ENCODE peak calls at places on chromosomes 2 and 18, in seven cellular contexts. M, S, H, Z, U, A and K are unnamed samples. For H3K4me1, the result is how much of the 10 kb centered on the place peaks cover.

GRCh38 chr2:233929352-233929843 is 12.2 kb downstream of the TRPM8 start:
- DNase-seq in M (no peak), S (no peak), H (no peak), Z (no peak), U (no peak), A (peak), K (no peak)

GRCh38 chr2:207676827-207677354 is 34.5 kb upstream of the CCNYL1 start:
- DNase-seq in M (no peak), S (peak), H (no peak), Z (no peak), U (no peak), A (peak), K (no peak)

GRCh38 chr2:9228088-9228751 is 21.6 kb downstream of the ASAP2 start:
- DNase-seq in M (no peak), S (peak), H (no peak), Z (no peak), U (no peak), A (no peak), K (no peak)

GRCh38 chr2:34241905-34242740 is 643.0 kb upstream of the FAM98A start:
- DNase-seq in M (no peak), S (no peak), H (no peak), Z (no peak), U (no peak), A (no peak), K (no peak)

GRCh38 chr2:215535125-215535668 is 99.3 kb upstream of the FN1 start:
- DNase-seq in M (no peak), S (no peak), H (no peak), Z (no peak), U (no peak), A (no peak), K (no peak)

GRCh38 chr18:80105369-80106167 is 3.5 kb upstream of the ADNP2 start:
- DNase-seq in M (no peak), S (no peak), H (no peak), Z (no peak), U (no peak), A (no peak), K (no peak)

GRCh38 chr2:158772306-158773078 is 22.6 kb upstream of the DAPL1 start:
- DNase-seq in M (no peak), S (no peak), H (no peak), Z (no peak), U (no peak), A (no peak), K (no peak)

GRCh38 chr2:171651667-171652410 is 35.4 kb upstream of the DYNC1I2 start:
- DNase-seq in M (no peak), S (no peak), H (no peak), Z (no peak), U (no peak), A (no peak), K (no peak)

GRCh38 chr18:51668101-51668500 is 470.6 kb upstream of the MEX3C start:
- DNase-seq in M (no peak), S (peak), H (peak), Z (no peak), U (no peak), A (peak), K (no peak)

GRCh38 chr2:216665717-216666116 is 29.6 kb downstream of the IGFBP5 start:
- DNase-seq in M (no peak), S (no peak), H (no peak), Z (no peak), U (peak), A (no peak), K (no peak)

GRCh38 chr18:3540805-3541548 is 91.0 kb downstream of the TGIF1 start:
- DNase-seq in M (no peak), S (no peak), H (no peak), Z (no peak), U (no peak), A (no peak), K (no peak)

GRCh38 chr2:60974652-60975051 is 42.9 kb upstream of the PEX13 start:
- DNase-seq in M (no peak), S (no peak), H (no peak), Z (no peak), U (no peak), A (no peak), K (no peak)

GRCh38 chr2:173431191-173431590 is 76.5 kb downstream of the CDCA7 start:
- DNase-seq in M (no peak), S (no peak), H (no peak), Z (no peak), U (no peak), A (no peak), K (no peak)

GRCh38 chr2:241274127-241274526 is 41.3 kb downstream of the HDLBP start:
- DNase-seq in M (no peak), S (no peak), H (no peak), Z (no peak), U (no peak), A (no peak), K (no peak)

GRCh38 chr2:158969717-158970521 is 1.5 kb downstream of the TANC1 start:
- DNase-seq in M (peak), S (peak), H (peak), Z (no peak), U (peak), A (no peak), K (no peak)

GRCh38 chr2:55048514-55048924 is 1.7 kb downstream of the RTN4 start:
- DNase-seq in M (peak), S (peak), H (peak), Z (no peak), U (no peak), A (no peak), K (no peak)

GRCh38 chr2:233082934-233083755 is 23.0 kb downstream of the INPP5D start:
- DNase-seq in M (no peak), S (no peak), H (no peak), Z (no peak), U (no peak), A (no peak), K (peak)

GRCh38 chr2:72759755-72760154 is 66.1 kb downstream of the EXOC6B start:
- DNase-seq in M (no peak), S (no peak), H (no peak), Z (no peak), U (no peak), A (no peak), K (no peak)

GRCh38 chr2:240412211-240412830 is 23.1 kb upstream of the GPC1 start:
- DNase-seq in M (peak), S (no peak), H (no peak), Z (no peak), U (peak), A (no peak), K (no peak)

GRCh38 chr2:25237764-25238163 is 69.4 kb upstream of the POMC start:
- DNase-seq in M (no peak), S (no peak), H (no peak), Z (no peak), U (no peak), A (no peak), K (no peak)

GRCh38 chr2:86807462-86808275 is 17.0 kb upstream of the CD8A start:
- DNase-seq in M (peak), S (no peak), H (no peak), Z (no peak), U (peak), A (peak), K (no peak)

GRCh38 chr2:127615511-127616166 is 30.3 kb upstream of the GPR17 start:
- DNase-seq in M (no peak), S (no peak), H (no peak), Z (no peak), U (no peak), A (no peak), K (no peak)

GRCh38 chr18:63161032-63161727 is 158.4 kb downstream of the BCL2 start:
- DNase-seq in M (no peak), S (no peak), H (no peak), Z (no peak), U (no peak), A (no peak), K (no peak)

GRCh38 chr18:72208920-72209676 is 335.0 kb downstream of the CBLN2 start:
- DNase-seq in M (no peak), S (no peak), H (no peak), Z (no peak), U (no peak), A (no peak), K (no peak)

GRCh38 chr2:201257381-201257940 is 2.9 kb upstream of the CASP8 start:
- DNase-seq in M (no peak), S (peak), H (peak), Z (peak), U (no peak), A (peak), K (peak)

GRCh38 chr18:45399643-45400042 is 215.6 kb upstream of the SLC14A2 start:
- DNase-seq in M (no peak), S (no peak), H (no peak), Z (no peak), U (no peak), A (no peak), K (no peak)

GRCh38 chr2:15050483-15050882 is 418.0 kb downstream of the LRATD1 start:
- DNase-seq in M (no peak), S (peak), H (no peak), Z (no peak), U (no peak), A (no peak), K (no peak)

GRCh38 chr18:30093376-30093775 is 949.2 kb downstream of the DSC3 start:
- DNase-seq in M (no peak), S (peak), H (no peak), Z (no peak), U (no peak), A (no peak), K (no peak)

GRCh38 chr18:13436596-13436995 is 218.0 kb downstream of the LDLRAD4 start:
- DNase-seq in M (no peak), S (no peak), H (no peak), Z (no peak), U (no peak), A (no peak), K (no peak)

GRCh38 chr2:43107679-43108078 is 118.7 kb downstream of the ZFP36L2 start:
- DNase-seq in M (no peak), S (no peak), H (no peak), Z (no peak), U (no peak), A (no peak), K (no peak)

GRCh38 chr18:3012920-3013810 is at the start of gene LPIN2:
- DNase-seq in M (peak), S (peak), H (peak), Z (peak), U (peak), A (peak), K (peak)

GRCh38 chr2:68853035-68853434 is 18.2 kb downstream of the BMP10 start:
- DNase-seq in M (no peak), S (peak), H (no peak), Z (no peak), U (no peak), A (no peak), K (no peak)

GRCh38 chr2:173059941-173060575 is 15.6 kb upstream of the MAP3K20 start:
- DNase-seq in M (no peak), S (peak), H (no peak), Z (no peak), U (no peak), A (no peak), K (no peak)

GRCh38 chr2:222872551-222872950 is 11.7 kb downstream of the ACSL3 start:
- DNase-seq in M (no peak), S (no peak), H (no peak), Z (no peak), U (no peak), A (no peak), K (no peak)

GRCh38 chr2:213238753-213239591 is 45.3 kb upstream of the SPAG16 start:
- DNase-seq in M (peak), S (peak), H (no peak), Z (no peak), U (no peak), A (peak), K (no peak)

GRCh38 chr2:145228506-145228905 is 708.6 kb upstream of the ZEB2 start:
- DNase-seq in M (no peak), S (peak), H (no peak), Z (no peak), U (no peak), A (no peak), K (no peak)

GRCh38 chr2:108323619-108324018 is 34.9 kb downstream of the SULT1C2 start:
- DNase-seq in M (no peak), S (peak), H (no peak), Z (no peak), U (no peak), A (no peak), K (no peak)

GRCh38 chr2:58155160-58155778 is 85.9 kb downstream of the FANCL start:
- DNase-seq in M (no peak), S (no peak), H (no peak), Z (no peak), U (no peak), A (no peak), K (no peak)

GRCh38 chr2:166516712-166517303 is 22.8 kb upstream of the SCN7A start:
- DNase-seq in M (peak), S (peak), H (peak), Z (no peak), U (no peak), A (no peak), K (no peak)

DNA sequence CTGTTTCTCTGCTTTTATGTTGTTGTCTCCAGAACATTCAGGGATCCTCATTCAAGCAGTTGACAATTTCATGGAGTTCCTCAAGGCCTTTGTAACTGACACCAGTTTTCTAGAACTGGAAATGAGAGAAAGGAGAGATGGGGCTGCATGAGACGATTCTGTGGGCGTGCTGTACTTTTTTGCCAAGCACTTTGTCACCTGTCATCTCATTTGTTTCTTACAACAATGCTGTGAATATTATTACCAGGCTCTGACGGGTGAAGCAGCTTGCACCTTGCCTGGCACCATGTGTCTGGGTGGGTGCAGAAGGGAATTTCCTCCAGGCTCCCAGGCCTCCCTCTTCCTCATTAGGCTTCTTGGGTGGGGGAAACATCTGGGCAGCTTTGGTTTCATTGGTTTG is 22.2 kb upstream of the ATOH8 start:
- DNase-seq in M (no peak), S (no peak), H (no peak), Z (no peak), U (no peak), A (no peak), K (no peak)
- H3K4me1 ChIP-seq in M (under half), S (under half), H (under half), Z (under half), U (under half), A (under half), K (under half)

GRCh38 chr18:54269924-54270844 is 867 bp downstream of the POLI start:
- DNase-seq in M (peak), S (peak), H (no peak), Z (no peak), U (peak), A (peak), K (no peak)
- TF ChIP-seq POLR2A in M (no peak), S (no peak), H (no peak), Z (no peak), U (no peak), A (no peak), K (no peak)

GRCh38 chr2:3132466-3132865 is 245.2 kb downstream of the EIPR1 start:
- DNase-seq in M (no peak), S (no peak), H (no peak), Z (no peak), U (peak), A (no peak), K (no peak)
- H3K4me1 ChIP-seq in M (under half), S (under half), H (under half), Z (under half), U (under half), A (under half), K (under half)

GRCh38 chr2:191013876-191014652 is at the start of gene STAT1:
- DNase-seq in M (peak), S (peak), H (peak), Z (peak), U (peak), A (peak), K (no peak)
- TF ChIP-seq POLR2A in M (peak), S (peak), H (no peak), Z (peak), U (peak), A (peak), K (peak)

DNA sequence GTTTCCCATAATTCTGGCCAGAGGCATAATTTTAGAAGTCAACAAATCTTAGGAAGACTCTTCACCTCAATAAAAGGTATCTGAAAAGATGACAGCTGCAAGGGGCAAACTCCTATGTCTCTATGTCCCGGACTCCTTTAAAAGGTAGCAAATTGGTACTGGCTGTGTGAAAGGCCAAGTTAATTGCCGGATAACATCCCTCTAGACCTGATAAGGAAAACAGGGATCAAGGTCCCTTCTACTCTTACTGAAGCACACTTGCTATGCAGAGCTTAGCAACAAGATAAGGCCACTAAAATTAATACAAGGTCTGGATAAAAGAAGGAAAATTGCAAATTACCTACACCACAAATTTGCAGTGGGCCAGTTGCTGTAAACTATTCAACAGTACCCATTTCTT is 141.0 kb upstream of the EPC2 start:
- DNase-seq in M (no peak), S (no peak), H (no peak), Z (no peak), U (no peak), A (no peak), K (no peak)
- H3K4me1 ChIP-seq in M (under half), S (under half), H (under half), Z (under half), U (under half), A (under half), K (under half)

DNA sequence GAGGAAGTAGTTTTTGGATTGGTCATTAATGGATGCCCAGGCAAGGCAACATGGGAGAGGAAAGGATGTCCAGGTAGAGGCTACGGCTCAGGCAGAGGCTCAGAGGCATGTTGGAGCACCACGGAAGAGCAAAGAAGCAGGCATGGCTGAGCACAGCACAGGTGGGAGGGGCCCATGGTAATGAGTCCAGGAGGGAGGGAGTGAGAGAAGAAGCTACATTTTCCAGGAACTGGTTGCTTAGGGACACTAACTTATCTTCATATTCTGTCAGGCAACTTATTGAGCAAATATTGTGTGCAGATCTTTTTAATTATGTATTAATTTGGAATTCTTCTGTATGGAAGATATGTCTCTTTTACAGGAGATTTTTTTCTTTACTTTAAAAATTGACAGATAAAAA is 42.2 kb downstream of the ARHGEF4 start:
- DNase-seq in M (no peak), S (no peak), H (no peak), Z (no peak), U (no peak), A (no peak), K (peak)
- TF ChIP-seq POLR2A in M (no peak), S (no peak), H (no peak), Z (no peak), U (no peak), A (no peak), K (no peak)

GRCh38 chr2:163717993-163718680 is 17.7 kb downstream of the FIGN start:
- DNase-seq in M (no peak), S (no peak), H (no peak), Z (no peak), U (no peak), A (no peak), K (no peak)

GRCh38 chr2:163713534-163714311 is 22.1 kb downstream of the FIGN start:
- DNase-seq in M (no peak), S (no peak), H (no peak), Z (no peak), U (no peak), A (no peak), K (no peak)

GRCh38 chr2:163716101-163716500 is 19.7 kb downstream of the FIGN start:
- DNase-seq in M (no peak), S (no peak), H (no peak), Z (no peak), U (no peak), A (no peak), K (no peak)

GRCh38 chr2:163717474-163717873 is 18.3 kb downstream of the FIGN start:
- DNase-seq in M (no peak), S (no peak), H (no peak), Z (no peak), U (no peak), A (no peak), K (no peak)

GRCh38 chr2:163715199-163715598 is 20.6 kb downstream of the FIGN start:
- DNase-seq in M (no peak), S (no peak), H (no peak), Z (no peak), U (peak), A (no peak), K (no peak)
- H3K4me1 ChIP-seq in M (under half), S (under half), H (under half), Z (under half), U (under half), A (under half), K (under half)

GRCh38 chr2:129468879-129469278 is 510.6 kb upstream of the RAB6C start:
- DNase-seq in M (no peak), S (no peak), H (no peak), Z (no peak), U (no peak), A (no peak), K (no peak)
- TF ChIP-seq POLR2A in M (no peak), S (no peak), H (no peak), Z (no peak), U (no peak), A (no peak), K (no peak)

DNA sequence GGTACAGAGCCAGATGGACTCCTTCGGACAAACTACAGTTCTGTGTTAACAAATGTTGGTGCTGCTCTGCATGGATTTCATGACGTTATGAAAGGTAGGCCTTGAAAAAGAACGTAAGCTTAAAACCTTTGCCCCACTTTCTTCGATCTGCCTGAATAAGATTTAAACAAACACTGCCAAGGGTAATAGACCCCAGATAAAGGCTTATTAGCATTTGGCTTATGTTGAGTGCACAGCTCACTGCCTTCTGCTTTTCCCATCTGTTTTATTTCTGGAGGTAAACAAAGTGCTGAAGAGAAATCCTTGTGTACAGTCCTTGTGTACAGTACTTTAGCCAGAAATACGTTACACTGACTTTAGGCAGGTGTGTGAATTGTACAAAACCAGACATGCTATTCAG is 50.0 kb upstream of the STON1 start:
- DNase-seq in M (no peak), S (no peak), H (no peak), Z (no peak), U (no peak), A (no peak), K (no peak)
- H3K4me1 ChIP-seq in M (under half), S (under half), H (under half), Z (half or more), U (under half), A (under half), K (under half)